ENCODE peak calls at places on chromosomes 6 and 20, in nine cellular contexts. D is heart right ventricle, V is spleen, Y is AG04450, S is pancreas, H is IMR-90, Q is K562, N is breast epithelium, G is dorsolateral prefrontal cortex. F is an unnamed sample.

GRCh38 chr6:44787254-44787844 is 399.8 kb downstream of the CDC5L start:
- DNase-seq in D (no peak), V (no peak), Y (no peak), S (no peak), H (no peak), Q (no peak), N (no peak), G (no peak), F (no peak)

GRCh38 chr6:79404677-79405076 is 132.6 kb downstream of the LCA5 start:
- DNase-seq in D (no peak), V (no peak), Y (no peak), S (peak; percentile 27), H (no peak), Q (no peak), N (no peak), G (no peak), F (peak; percentile 97)

GRCh38 chr6:56343295-56343694 is 95.9 kb upstream of the COL21A1 start:
- DNase-seq in D (no peak), V (no peak), Y (no peak), S (no peak), H (no peak), Q (no peak), N (no peak), G (no peak), F (no peak)

GRCh38 chr6:45985026-45985425 is 30.6 kb downstream of the CLIC5 start:
- DNase-seq in D (no peak), V (no peak), Y (no peak), S (no peak), H (no peak), Q (no peak), N (no peak), G (no peak), F (no peak)

GRCh38 chr20:1122388-1123315 is 4.2 kb downstream of the PSMF1 start:
- DNase-seq in D (peak; percentile 50), V (no peak), Y (no peak), S (peak; percentile 68), H (peak; percentile 57), Q (no peak), N (peak; percentile 33), G (no peak), F (peak; percentile 72)

GRCh38 chr20:34824026-34824860 is 1.2 kb downstream of the NCOA6 start:
- DNase-seq in D (peak; percentile 59), V (peak; percentile 86), Y (no peak), S (peak; percentile 80), H (peak; percentile 24), Q (peak; percentile 69), N (peak; percentile 65), G (no peak), F (peak; percentile 94)

GRCh38 chr20:56974499-56975250 is 291.8 kb downstream of the BMP7 start:
- DNase-seq in D (no peak), V (no peak), Y (no peak), S (no peak), H (peak; percentile 37), Q (peak; percentile 31), N (peak; percentile 68), G (no peak), F (peak; percentile 9)

GRCh38 chr6:29011276-29011734 is 6.2 kb upstream of the ZNF311 start:
- DNase-seq in D (peak; percentile 38), V (no peak), Y (no peak), S (no peak), H (peak; percentile 51), Q (peak; percentile 65), N (no peak), G (no peak), F (peak; percentile 11)

GRCh38 chr6:138517635-138518034 is 18.3 kb upstream of the NHSL1 start:
- DNase-seq in D (peak; percentile 22), V (peak; percentile 84), Y (no peak), S (no peak), H (peak; percentile 43), Q (peak; percentile 31), N (no peak), G (no peak), F (peak; percentile 79)

GRCh38 chr6:30886897-30887255 is 2.6 kb downstream of the DDR1 start:
- DNase-seq in D (no peak), V (no peak), Y (no peak), S (no peak), H (no peak), Q (no peak), N (no peak), G (no peak), F (no peak)
- H3K27ac ChIP-seq in D (no peak overlapping the region), V (no peak overlapping the region), Y (no peak overlapping the region), S (peak overlapping the region; percentile 96), H (no peak overlapping the region), Q (no peak overlapping the region), N (peak overlapping the region; percentile 98), G (peak overlapping the region; percentile 97), F (peak overlapping the region; percentile 91)

DNA sequence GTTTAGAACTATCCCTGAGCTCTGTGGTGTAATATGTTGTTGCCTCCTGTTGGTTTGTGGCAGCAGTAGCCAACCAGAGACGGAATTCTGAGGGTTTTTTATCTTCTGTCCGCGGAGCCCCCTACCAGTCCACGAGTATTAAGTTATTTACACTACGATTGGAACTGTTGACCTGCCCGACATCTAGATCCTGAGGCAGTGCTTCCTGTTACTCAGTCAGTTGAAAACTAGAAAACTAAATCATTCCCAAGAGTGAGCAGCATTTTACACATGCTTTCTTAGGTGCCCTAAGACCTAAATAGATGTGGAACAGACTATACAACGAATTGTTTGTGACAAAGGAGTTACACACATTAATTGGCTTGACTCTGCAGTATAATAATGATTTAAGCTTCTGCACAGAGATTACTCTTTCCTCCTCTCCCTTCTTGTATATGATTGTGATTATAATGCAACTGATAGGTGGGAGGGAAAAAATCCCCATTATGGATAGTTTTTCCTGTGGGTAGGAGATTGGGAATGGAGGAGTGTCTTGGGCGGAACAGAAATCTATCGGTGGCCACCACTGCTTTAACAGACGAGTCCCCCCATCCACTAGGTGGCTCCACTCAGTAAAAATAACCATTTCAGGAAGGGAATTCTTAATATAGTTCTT is 1.7 kb downstream of the LOC128125822 start:
- DNase-seq in D (peak; percentile 14), V (no peak), Y (no peak), S (no peak), H (peak; percentile 64), Q (peak; percentile 54), N (no peak), G (no peak), F (peak; percentile 60)
- H3K27ac ChIP-seq in D (peak overlapping the region; percentile 98), V (peak overlapping the region; percentile 100), Y (peak overlapping the region; percentile 92), S (peak overlapping the region; percentile 100), H (peak overlapping the region; percentile 99), Q (peak overlapping the region; percentile 97), N (peak overlapping the region; percentile 100), G (peak overlapping the region; percentile 97), F (peak overlapping the region; percentile 100)

GRCh38 chr6:16901777-16902176 is 140.5 kb upstream of the ATXN1 start:
- DNase-seq in D (peak; percentile 11), V (no peak), Y (no peak), S (peak; percentile 47), H (peak; percentile 61), Q (no peak), N (peak; percentile 78), G (peak; percentile 50), F (no peak)
- H3K27ac ChIP-seq in D (no peak overlapping the region), V (no peak overlapping the region), Y (no peak overlapping the region), S (no peak overlapping the region), H (no peak overlapping the region), Q (no peak overlapping the region), N (no peak overlapping the region), G (no peak overlapping the region), F (no peak overlapping the region)

DNA sequence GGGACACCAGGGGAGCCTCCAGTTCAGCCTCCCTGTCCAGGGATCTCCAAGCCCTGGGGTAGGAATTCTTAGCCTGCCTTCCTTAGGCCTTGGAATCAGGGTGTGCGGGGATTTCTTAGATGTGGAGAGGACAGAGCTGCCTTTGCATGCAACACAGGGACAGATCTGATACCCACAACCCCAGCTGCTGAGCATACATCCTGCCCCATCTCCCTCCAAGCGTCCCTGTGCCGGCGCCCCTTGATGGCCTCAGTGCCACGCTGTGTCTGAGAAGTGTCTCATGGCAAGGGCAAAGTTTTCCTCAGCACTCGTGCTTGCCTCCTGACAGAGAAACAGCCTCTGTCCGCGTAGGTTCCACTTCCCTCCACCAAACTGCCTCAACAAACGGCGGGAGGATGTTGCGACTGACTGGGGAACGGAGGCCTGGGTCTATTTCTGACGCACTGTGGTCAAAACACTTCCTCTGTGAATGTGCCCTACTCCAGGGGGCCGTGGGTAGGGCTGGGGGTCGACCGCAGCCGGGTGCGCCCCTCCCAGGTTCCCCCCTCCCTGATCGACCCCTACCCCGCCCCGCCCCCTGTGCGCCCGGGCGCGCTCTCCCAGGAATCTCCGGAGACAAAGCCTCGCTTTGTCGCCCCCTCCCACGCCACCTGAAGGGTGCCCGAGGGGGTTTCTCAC is 950 bp downstream of the MICAL1 start:
- DNase-seq in D (peak; percentile 50), V (peak; percentile 94), Y (no peak), S (no peak), H (peak; percentile 28), Q (no peak), N (peak; percentile 39), G (no peak), F (peak; percentile 66)
- H3K27ac ChIP-seq in D (peak overlapping the region; percentile 77), V (peak overlapping the region; percentile 95), Y (peak overlapping the region; percentile 39), S (peak overlapping the region; percentile 62), H (peak overlapping the region; percentile 87), Q (no peak overlapping the region), N (peak overlapping the region; percentile 73), G (peak overlapping the region; percentile 82), F (peak overlapping the region; percentile 86)